ENCODE peak calls at places on chromosomes 7 and 10, in nine cellular contexts. One of them, this sample, is unnamed. For H3K4me1, the result is how much of the 10 kb centered on the place peaks cover.

GRCh38 chr10:111199587-111199986 is 122.8 kb downstream of the ADRA2A start:
- DNase-seq in upper lobe of right lung: no peak
- DNase-seq in right atrium auricular region: no peak
- DNase-seq in lower lobe of right lung: no peak
- DNase-seq in upper lobe of left lung: no peak
- DNase-seq in body of pancreas: peak
- DNase-seq in PC-9: no peak
- DNase-seq in IMR-90: no peak
- DNase-seq in left lung: no peak
- DNase-seq in this sample: no peak

GRCh38 chr7:28626191-28626590 is 213.9 kb downstream of the CREB5 start:
- DNase-seq in IMR-90: no peak
- DNase-seq in PC-9: no peak
- DNase-seq in left lung: no peak
- DNase-seq in right atrium auricular region: no peak
- DNase-seq in body of pancreas: no peak
- DNase-seq in upper lobe of right lung: no peak
- DNase-seq in upper lobe of left lung: no peak
- DNase-seq in lower lobe of right lung: no peak
- DNase-seq in this sample: no peak

GRCh38 chr10:113709221-113709838 is 29.6 kb downstream of the CASP7 start:
- DNase-seq in right atrium auricular region: no peak
- DNase-seq in IMR-90: peak
- DNase-seq in PC-9: no peak
- DNase-seq in left lung: no peak
- DNase-seq in upper lobe of right lung: no peak
- DNase-seq in lower lobe of right lung: no peak
- DNase-seq in upper lobe of left lung: no peak
- DNase-seq in body of pancreas: no peak
- DNase-seq in this sample: no peak

GRCh38 chr10:11016959-11017574 is 605 bp upstream of the CELF2 start:
- DNase-seq in upper lobe of right lung: no peak
- DNase-seq in left lung: no peak
- DNase-seq in lower lobe of right lung: no peak
- DNase-seq in right atrium auricular region: no peak
- DNase-seq in body of pancreas: no peak
- DNase-seq in upper lobe of left lung: no peak
- DNase-seq in IMR-90: no peak
- DNase-seq in PC-9: no peak
- DNase-seq in this sample: no peak

GRCh38 chr7:155509725-155510551 is 36.4 kb downstream of the CNPY1 start:
- DNase-seq in right atrium auricular region: no peak
- DNase-seq in upper lobe of left lung: no peak
- DNase-seq in IMR-90: no peak
- DNase-seq in PC-9: no peak
- DNase-seq in lower lobe of right lung: no peak
- DNase-seq in left lung: peak
- DNase-seq in upper lobe of right lung: peak
- DNase-seq in body of pancreas: no peak
- DNase-seq in this sample: no peak

GRCh38 chr10:63767512-63767911 is 246.3 kb downstream of the REEP3 start:
- DNase-seq in body of pancreas: no peak
- DNase-seq in PC-9: no peak
- DNase-seq in upper lobe of left lung: no peak
- DNase-seq in upper lobe of right lung: no peak
- DNase-seq in IMR-90: peak
- DNase-seq in right atrium auricular region: no peak
- DNase-seq in lower lobe of right lung: no peak
- DNase-seq in left lung: no peak
- DNase-seq in this sample: no peak

GRCh38 chr7:157234271-157234670 is 95.5 kb downstream of the UBE3C start:
- DNase-seq in body of pancreas: no peak
- DNase-seq in lower lobe of right lung: no peak
- DNase-seq in upper lobe of left lung: no peak
- DNase-seq in left lung: no peak
- DNase-seq in PC-9: no peak
- DNase-seq in IMR-90: no peak
- DNase-seq in right atrium auricular region: no peak
- DNase-seq in upper lobe of right lung: no peak
- DNase-seq in this sample: no peak

GRCh38 chr10:125982256-125982948 is 86.0 kb downstream of the FANK1 start:
- DNase-seq in PC-9: peak
- DNase-seq in right atrium auricular region: no peak
- DNase-seq in IMR-90: peak
- DNase-seq in left lung: no peak
- DNase-seq in lower lobe of right lung: no peak
- DNase-seq in upper lobe of left lung: no peak
- DNase-seq in body of pancreas: peak
- DNase-seq in upper lobe of right lung: no peak
- DNase-seq in this sample: no peak

GRCh38 chr7:99106411-99106810 is 37.5 kb downstream of the SMURF1 start:
- DNase-seq in upper lobe of right lung: no peak
- DNase-seq in upper lobe of left lung: no peak
- DNase-seq in right atrium auricular region: no peak
- DNase-seq in PC-9: no peak
- DNase-seq in body of pancreas: peak
- DNase-seq in left lung: no peak
- DNase-seq in IMR-90: no peak
- DNase-seq in lower lobe of right lung: no peak
- DNase-seq in this sample: no peak

GRCh38 chr7:22574756-22575517 is 74.9 kb upstream of the STEAP1B start:
- DNase-seq in upper lobe of right lung: no peak
- DNase-seq in lower lobe of right lung: no peak
- DNase-seq in PC-9: peak
- DNase-seq in IMR-90: no peak
- DNase-seq in right atrium auricular region: no peak
- DNase-seq in left lung: no peak
- DNase-seq in body of pancreas: no peak
- DNase-seq in upper lobe of left lung: no peak
- DNase-seq in this sample: no peak

GRCh38 chr7:50538478-50538877 is 26.7 kb downstream of the DDC start:
- DNase-seq in upper lobe of right lung: no peak
- DNase-seq in PC-9: no peak
- DNase-seq in lower lobe of right lung: no peak
- DNase-seq in body of pancreas: no peak
- DNase-seq in right atrium auricular region: no peak
- DNase-seq in left lung: no peak
- DNase-seq in IMR-90: no peak
- DNase-seq in upper lobe of left lung: no peak
- DNase-seq in this sample: no peak

GRCh38 chr10:58785354-58785753 is 272.7 kb downstream of the BICC1 start:
- DNase-seq in right atrium auricular region: no peak
- DNase-seq in upper lobe of left lung: no peak
- DNase-seq in IMR-90: no peak
- DNase-seq in left lung: no peak
- DNase-seq in lower lobe of right lung: no peak
- DNase-seq in body of pancreas: no peak
- DNase-seq in PC-9: no peak
- DNase-seq in upper lobe of right lung: no peak
- DNase-seq in this sample: no peak

GRCh38 chr10:58781873-58782488 is 269.3 kb downstream of the BICC1 start:
- DNase-seq in PC-9: no peak
- DNase-seq in IMR-90: peak
- DNase-seq in upper lobe of right lung: no peak
- DNase-seq in left lung: no peak
- DNase-seq in right atrium auricular region: no peak
- DNase-seq in body of pancreas: no peak
- DNase-seq in upper lobe of left lung: no peak
- DNase-seq in lower lobe of right lung: no peak
- DNase-seq in this sample: no peak

GRCh38 chr10:58780481-58780880 is 267.8 kb downstream of the BICC1 start:
- DNase-seq in left lung: no peak
- DNase-seq in lower lobe of right lung: no peak
- DNase-seq in upper lobe of right lung: no peak
- DNase-seq in body of pancreas: no peak
- DNase-seq in upper lobe of left lung: no peak
- DNase-seq in IMR-90: peak
- DNase-seq in right atrium auricular region: no peak
- DNase-seq in PC-9: no peak
- DNase-seq in this sample: no peak

GRCh38 chr10:58784361-58784760 is 271.7 kb downstream of the BICC1 start:
- DNase-seq in body of pancreas: no peak
- DNase-seq in upper lobe of right lung: no peak
- DNase-seq in IMR-90: no peak
- DNase-seq in right atrium auricular region: no peak
- DNase-seq in upper lobe of left lung: no peak
- DNase-seq in lower lobe of right lung: no peak
- DNase-seq in PC-9: no peak
- DNase-seq in left lung: no peak
- DNase-seq in this sample: no peak

DNA sequence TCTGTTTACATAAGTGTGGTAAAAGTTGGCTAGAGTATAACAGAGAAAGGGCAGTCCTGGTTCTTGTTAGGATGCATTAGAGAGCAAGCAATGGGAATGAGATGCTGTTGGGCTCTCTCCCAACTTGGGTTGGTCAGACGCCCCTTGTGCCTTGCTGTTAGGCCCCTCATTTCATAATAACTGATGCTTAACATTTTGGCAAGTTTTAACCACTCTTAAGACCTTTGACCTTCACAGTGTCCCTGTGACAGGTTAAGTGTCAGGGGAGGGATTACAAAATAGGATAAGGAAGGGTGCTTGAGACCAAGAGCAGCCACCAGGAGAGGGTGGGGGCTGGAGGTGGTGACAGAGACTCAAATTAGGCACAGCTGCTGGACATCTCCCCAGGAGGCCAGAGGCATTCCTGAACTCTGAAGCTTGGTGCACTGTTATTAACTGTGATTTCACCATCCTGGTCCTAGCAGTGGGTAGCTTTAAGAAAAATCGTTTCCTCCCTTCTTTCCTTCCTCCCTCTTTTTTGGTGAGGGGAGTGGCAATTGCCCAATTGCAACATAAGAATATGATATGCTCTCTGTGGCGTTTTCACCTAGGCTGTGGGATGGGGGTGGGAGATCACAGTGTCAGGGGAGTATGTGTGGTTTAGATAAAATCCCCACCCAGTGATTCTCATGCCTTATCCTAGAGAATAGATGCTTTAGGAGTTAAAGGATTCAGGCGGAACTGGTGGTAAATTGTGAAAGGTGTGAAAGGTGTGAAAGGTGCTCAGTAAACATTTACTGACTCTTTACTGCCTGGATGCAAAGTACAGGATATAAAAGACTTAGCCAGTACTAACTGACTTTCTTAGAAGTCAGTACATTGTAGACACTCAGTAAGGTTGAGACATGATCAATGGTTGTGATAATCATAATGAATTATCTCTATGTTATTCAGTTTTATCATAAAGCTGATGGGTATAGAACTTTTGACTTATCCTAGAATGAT is 270.5 kb downstream of the BICC1 start:
- DNase-seq in body of pancreas: peak
- DNase-seq in right atrium auricular region: peak
- DNase-seq in lower lobe of right lung: no peak
- DNase-seq in upper lobe of right lung: no peak
- DNase-seq in left lung: no peak
- DNase-seq in IMR-90: peak
- DNase-seq in upper lobe of left lung: no peak
- DNase-seq in PC-9: no peak
- DNase-seq in this sample: no peak
- H3K4me3 ChIP-seq in body of pancreas: no peak
- H3K4me3 ChIP-seq in right atrium auricular region: no peak
- H3K4me3 ChIP-seq in lower lobe of right lung: no peak
- H3K4me3 ChIP-seq in upper lobe of right lung: no peak
- H3K4me3 ChIP-seq in left lung: no peak
- H3K4me3 ChIP-seq in IMR-90: no peak
- H3K4me3 ChIP-seq in upper lobe of left lung: no peak
- H3K4me3 ChIP-seq in PC-9: no peak
- H3K4me3 ChIP-seq in this sample: no peak

GRCh38 chr7:43656997-43657396 is 72.3 kb downstream of the COA1 start:
- DNase-seq in upper lobe of right lung: no peak
- DNase-seq in PC-9: no peak
- DNase-seq in left lung: no peak
- DNase-seq in upper lobe of left lung: no peak
- DNase-seq in lower lobe of right lung: no peak
- DNase-seq in body of pancreas: no peak
- DNase-seq in right atrium auricular region: no peak
- DNase-seq in IMR-90: no peak
- DNase-seq in this sample: no peak

GRCh38 chr7:43655584-43655983 is 72.7 kb downstream of the STK17A start:
- DNase-seq in left lung: no peak
- DNase-seq in body of pancreas: no peak
- DNase-seq in PC-9: no peak
- DNase-seq in right atrium auricular region: no peak
- DNase-seq in IMR-90: no peak
- DNase-seq in lower lobe of right lung: no peak
- DNase-seq in upper lobe of left lung: no peak
- DNase-seq in upper lobe of right lung: no peak
- DNase-seq in this sample: no peak

GRCh38 chr7:43653466-43653865 is 70.6 kb downstream of the STK17A start:
- DNase-seq in upper lobe of left lung: no peak
- DNase-seq in left lung: no peak
- DNase-seq in right atrium auricular region: no peak
- DNase-seq in IMR-90: no peak
- DNase-seq in upper lobe of right lung: no peak
- DNase-seq in PC-9: no peak
- DNase-seq in body of pancreas: no peak
- DNase-seq in lower lobe of right lung: no peak
- DNase-seq in this sample: no peak

GRCh38 chr7:43652364-43652763 is 69.5 kb downstream of the STK17A start:
- DNase-seq in right atrium auricular region: no peak
- DNase-seq in PC-9: no peak
- DNase-seq in IMR-90: peak
- DNase-seq in body of pancreas: no peak
- DNase-seq in lower lobe of right lung: no peak
- DNase-seq in upper lobe of left lung: no peak
- DNase-seq in left lung: no peak
- DNase-seq in upper lobe of right lung: no peak
- DNase-seq in this sample: no peak

GRCh38 chr7:43653891-43654504 is 71.1 kb downstream of the STK17A start:
- DNase-seq in left lung: no peak
- DNase-seq in IMR-90: no peak
- DNase-seq in body of pancreas: no peak
- DNase-seq in PC-9: no peak
- DNase-seq in lower lobe of right lung: no peak
- DNase-seq in upper lobe of right lung: no peak
- DNase-seq in right atrium auricular region: no peak
- DNase-seq in upper lobe of left lung: no peak
- DNase-seq in this sample: no peak
- H3K4me1 ChIP-seq in left lung: under half
- H3K4me1 ChIP-seq in IMR-90: under half
- H3K4me1 ChIP-seq in body of pancreas: half or more
- H3K4me1 ChIP-seq in PC-9: under half
- H3K4me1 ChIP-seq in lower lobe of right lung: under half
- H3K4me1 ChIP-seq in upper lobe of right lung: under half
- H3K4me1 ChIP-seq in right atrium auricular region: under half
- H3K4me1 ChIP-seq in upper lobe of left lung: under half
- H3K4me1 ChIP-seq in this sample: half or more

GRCh38 chr7:128266891-128267839 is 26.1 kb downstream of the LEP start:
- DNase-seq in upper lobe of right lung: peak
- DNase-seq in lower lobe of right lung: no peak
- DNase-seq in IMR-90: peak
- DNase-seq in PC-9: no peak
- DNase-seq in right atrium auricular region: no peak
- DNase-seq in upper lobe of left lung: no peak
- DNase-seq in body of pancreas: peak
- DNase-seq in left lung: peak
- DNase-seq in this sample: no peak
- TF ChIP-seq CTCF in upper lobe of right lung: no peak
- TF ChIP-seq CTCF in lower lobe of right lung: no peak
- TF ChIP-seq CTCF in IMR-90: no peak
- TF ChIP-seq CTCF in PC-9: no peak
- TF ChIP-seq CTCF in right atrium auricular region: no peak
- TF ChIP-seq CTCF in upper lobe of left lung: no peak
- TF ChIP-seq CTCF in body of pancreas: no peak
- TF ChIP-seq CTCF in left lung: no peak
- TF ChIP-seq CTCF in this sample: no peak

GRCh38 chr7:45071528-45071927 is 17.2 kb downstream of the NACAD start:
- DNase-seq in body of pancreas: no peak
- DNase-seq in right atrium auricular region: no peak
- DNase-seq in lower lobe of right lung: no peak
- DNase-seq in upper lobe of right lung: no peak
- DNase-seq in left lung: no peak
- DNase-seq in IMR-90: no peak
- DNase-seq in PC-9: no peak
- DNase-seq in upper lobe of left lung: no peak
- DNase-seq in this sample: no peak
- H3K4me3 ChIP-seq in body of pancreas: no peak
- H3K4me3 ChIP-seq in right atrium auricular region: no peak
- H3K4me3 ChIP-seq in lower lobe of right lung: no peak
- H3K4me3 ChIP-seq in upper lobe of right lung: no peak
- H3K4me3 ChIP-seq in left lung: no peak
- H3K4me3 ChIP-seq in IMR-90: no peak
- H3K4me3 ChIP-seq in PC-9: no peak
- H3K4me3 ChIP-seq in upper lobe of left lung: no peak
- H3K4me3 ChIP-seq in this sample: no peak

This sample was measured in CD8-positive, alpha-beta T cell.